ENCODE peak calls at places on chromosome X, in ten cellular contexts. U, N, Q, A, C, M, H, X, S and Z are unnamed samples.
A peak's percentile ranks its signal among the peaks of the same experiment; 100 is the strongest.

GRCh38 chrX:10483191-10483808 is 137.1 kb downstream of the MID1 start:
- DNase-seq in H (no peak), N (no peak), S (no peak), M (no peak), C (no peak), U (no peak), Q (no peak), A (no peak), X (no peak), Z (no peak)

GRCh38 chrX:13220916-13221315 is 98.9 kb downstream of the ATXN3L start:
- DNase-seq in N (no peak), S (no peak), X (peak; percentile 29), C (no peak), Q (no peak), A (no peak), H (no peak), U (peak; percentile 84), M (no peak), Z (no peak)

GRCh38 chrX:105822138-105823091 is at the start of gene NRK:
- DNase-seq in N (no peak), S (no peak), Q (peak; percentile 63), C (no peak), U (no peak), H (no peak), X (peak; percentile 1), M (no peak), A (peak; percentile 74), Z (no peak)

GRCh38 chrX:44667771-44668170 is 125.1 kb upstream of the FUNDC1 start:
- DNase-seq in A (no peak), Q (no peak), M (no peak), C (no peak), U (peak; percentile 26), X (no peak), H (no peak), S (no peak), N (no peak), Z (no peak)

GRCh38 chrX:20265726-20266681 is 705 bp downstream of the RPS6KA3 start:
- DNase-seq in N (peak; percentile 29), C (no peak), U (peak; percentile 12), X (peak; percentile 29), A (peak; percentile 58), S (peak; percentile 29), H (peak; percentile 70), M (peak; percentile 22), Q (peak; percentile 63), Z (no peak)

GRCh38 chrX:124211312-124211942 is 121.0 kb upstream of the TEX13D start:
- DNase-seq in C (no peak), M (no peak), A (no peak), N (no peak), H (no peak), Q (no peak), U (peak; percentile 3), X (no peak), S (no peak), Z (no peak)

GRCh38 chrX:57156397-57157049 is 19.3 kb upstream of the SPIN2A start:
- DNase-seq in Q (no peak), H (no peak), X (peak; percentile 69), C (peak; percentile 37), S (no peak), A (no peak), U (peak; percentile 40), N (peak; percentile 53), M (no peak), Z (no peak)

GRCh38 chrX:30572678-30573077 is 4.9 kb downstream of the TASL start:
- DNase-seq in X (no peak), C (no peak), S (no peak), U (no peak), A (no peak), H (no peak), N (no peak), Q (no peak), M (no peak), Z (no peak)

GRCh38 chrX:46446727-46447378 is 98.4 kb downstream of the ZNF674 start:
- DNase-seq in Q (peak; percentile 92), A (peak; percentile 88), X (peak; percentile 78), U (peak; percentile 69), N (peak; percentile 87), M (peak; percentile 81), C (peak; percentile 80), H (peak; percentile 88), S (peak; percentile 82), Z (peak; percentile 29)

GRCh38 chrX:36963069-36963808 is 44.9 kb upstream of the FAM47C start:
- DNase-seq in N (no peak), M (no peak), S (no peak), H (no peak), C (no peak), Q (no peak), U (no peak), X (no peak), A (no peak), Z (no peak)

GRCh38 chrX:110015915-110016314 is 13.0 kb downstream of the TMEM164 start:
- DNase-seq in U (no peak), A (peak; percentile 73), N (no peak), S (no peak), C (no peak), Q (no peak), M (no peak), H (no peak), X (no peak), Z (no peak)

GRCh38 chrX:72554448-72555140 is 18.0 kb downstream of the HDAC8 start:
- DNase-seq in X (peak; percentile 15), U (no peak), N (no peak), H (no peak), A (no peak), Q (peak; percentile 67), S (no peak), C (no peak), M (no peak), Z (no peak)

GRCh38 chrX:132614297-132614696 is 125.5 kb upstream of the MBNL3 start:
- DNase-seq in S (no peak), N (no peak), C (no peak), X (peak; percentile 2), M (no peak), Q (no peak), A (no peak), U (no peak), H (no peak), Z (no peak)

GRCh38 chrX:39158801-39159657 is 357.8 kb downstream of the MID1IP1 start:
- DNase-seq in U (peak; percentile 11), N (no peak), M (no peak), Q (no peak), X (no peak), S (peak; percentile 27), H (no peak), C (no peak), A (no peak), Z (no peak)

GRCh38 chrX:68286076-68286475 is 147.2 kb downstream of the OPHN1 start:
- DNase-seq in N (no peak), X (no peak), Q (no peak), A (no peak), H (no peak), M (no peak), U (peak; percentile 40), S (no peak), C (no peak), Z (no peak)
- H3K4me3 ChIP-seq in N (no peak overlapping the region), X (no peak overlapping the region), Q (no peak overlapping the region), A (no peak overlapping the region), H (no peak overlapping the region), M (no peak overlapping the region), U (no peak overlapping the region), S (no peak overlapping the region), C (no peak overlapping the region), Z (no peak overlapping the region)

DNA sequence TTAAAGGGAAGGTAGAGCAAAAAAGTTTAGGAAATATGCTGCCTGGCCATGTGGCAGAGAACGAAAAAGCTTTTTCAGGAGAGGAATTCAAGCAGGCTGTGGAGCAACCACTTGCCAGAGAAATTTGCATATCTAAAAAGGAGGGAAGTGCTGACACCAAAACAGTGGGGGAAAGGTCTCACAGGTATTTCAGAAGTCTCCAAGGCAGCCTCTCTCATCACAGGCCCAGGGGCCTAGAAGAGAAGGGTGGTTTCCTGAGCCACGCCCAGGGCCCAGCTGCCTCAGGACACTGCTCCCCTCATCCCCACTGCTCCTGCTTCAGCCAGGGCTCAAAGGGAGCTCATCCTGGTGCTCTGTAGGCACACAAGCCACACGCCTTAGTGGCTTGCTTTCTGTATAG is 29.9 kb upstream of the STS start:
- DNase-seq in A (no peak), H (no peak), X (no peak), S (no peak), C (no peak), M (no peak), N (no peak), Q (no peak), U (no peak), Z (no peak)
- H3K4me1 ChIP-seq in A (peaks cover 11% of the 10 kb centered on the region), H (no peaks in the 10 kb centered on the region), X (peaks cover 11% of the 10 kb centered on the region), S (peaks cover 12% of the 10 kb centered on the region), C (peaks cover 21% of the 10 kb centered on the region), M (peaks cover 42% of the 10 kb centered on the region), N (peaks cover 17% of the 10 kb centered on the region), Q (no peaks in the 10 kb centered on the region), U (peaks cover 7% of the 10 kb centered on the region), Z (peaks cover 11% of the 10 kb centered on the region)

GRCh38 chrX:97847885-97848679 is 964.4 kb downstream of the RPA4 start:
- DNase-seq in Q (no peak), S (no peak), C (no peak), N (no peak), M (no peak), U (no peak), X (no peak), H (no peak), A (no peak), Z (no peak)

GRCh38 chrX:97845451-97845850 is 961.7 kb downstream of the RPA4 start:
- DNase-seq in N (no peak), A (no peak), C (no peak), H (no peak), S (no peak), Q (no peak), M (no peak), U (no peak), X (no peak), Z (no peak)

GRCh38 chrX:97844943-97845342 is 961.2 kb downstream of the RPA4 start:
- DNase-seq in N (no peak), X (no peak), C (no peak), Q (no peak), M (no peak), A (no peak), S (no peak), U (no peak), H (peak; percentile 49), Z (no peak)

GRCh38 chrX:97846718-97847237 is 963.1 kb downstream of the RPA4 start:
- DNase-seq in S (no peak), N (no peak), C (no peak), U (no peak), Q (no peak), H (no peak), A (no peak), X (no peak), M (no peak), Z (no peak)

GRCh38 chrX:97846228-97846627 is 962.5 kb downstream of the RPA4 start:
- DNase-seq in A (no peak), C (no peak), U (no peak), X (no peak), H (no peak), Q (no peak), M (no peak), S (no peak), N (no peak), Z (no peak)
- H3K36me3 ChIP-seq in A (no peaks in the 10 kb centered on the region), C (no peaks in the 10 kb centered on the region), U (no peaks in the 10 kb centered on the region), X (no peaks in the 10 kb centered on the region), H (no peaks in the 10 kb centered on the region), Q (no peaks in the 10 kb centered on the region), M (no peaks in the 10 kb centered on the region), S (no peaks in the 10 kb centered on the region), N (no peaks in the 10 kb centered on the region), Z (no peaks in the 10 kb centered on the region)

GRCh38 chrX:93673056-93673868 is at the start of gene NAP1L3:
- DNase-seq in U (peak; percentile 44), Q (peak; percentile 78), H (peak; percentile 67), N (peak; percentile 12), X (peak; percentile 38), C (peak; percentile 44), M (peak; percentile 28), A (peak; percentile 70), S (peak; percentile 51), Z (peak; percentile 3)

GRCh38 chrX:93673869-93674271 is at the start of gene FAM133A:
- DNase-seq in H (no peak), A (no peak), X (no peak), C (no peak), N (no peak), U (peak; percentile 4), Q (no peak), M (no peak), S (no peak), Z (peak; percentile 5)
- H3K4me3 ChIP-seq in H (peak within 1 kb of the TSS; percentile 57), A (peak within 1 kb of the TSS; percentile 58), X (no peak within 1 kb of the TSS), C (peak within 1 kb of the TSS; percentile 59), N (peak within 1 kb of the TSS; percentile 10), U (peak within 1 kb of the TSS; percentile 66), Q (peak within 1 kb of the TSS; percentile 70), M (peak within 1 kb of the TSS; percentile 53), S (peak within 1 kb of the TSS; percentile 56), Z (peak within 1 kb of the TSS; percentile 80)